ENCODE peak calls at places on chromosomes 11 and 22, in eight cellular contexts. One of them, this sample, is unnamed.

GRCh38 chr11:73285721-73286120 is 13.6 kb downstream of the P2RY6 start:
- DNase-seq in pancreas: no peak
- DNase-seq in tibial artery: peak; percentile 55
- DNase-seq in mammary epithelial cell: no peak
- DNase-seq in body of pancreas: no peak
- DNase-seq in WERI-Rb-1: no peak
- DNase-seq in colonic mucosa: no peak
- DNase-seq in MM.1S: no peak
- DNase-seq in this sample: no peak

GRCh38 chr11:28251263-28251662 is 143.1 kb downstream of the METTL15 start:
- DNase-seq in pancreas: no peak
- DNase-seq in tibial artery: no peak
- DNase-seq in mammary epithelial cell: no peak
- DNase-seq in body of pancreas: no peak
- DNase-seq in WERI-Rb-1: no peak
- DNase-seq in colonic mucosa: no peak
- DNase-seq in MM.1S: no peak
- DNase-seq in this sample: no peak

GRCh38 chr11:1919428-1920127 is at the start of gene TNNT3:
- DNase-seq in pancreas: peak; percentile 73
- DNase-seq in tibial artery: peak; percentile 65
- DNase-seq in mammary epithelial cell: no peak
- DNase-seq in body of pancreas: no peak
- DNase-seq in WERI-Rb-1: no peak
- DNase-seq in colonic mucosa: no peak
- DNase-seq in MM.1S: no peak
- DNase-seq in this sample: no peak

GRCh38 chr11:75524576-75525432 is 937 bp downstream of the GDPD5 start:
- DNase-seq in pancreas: peak; percentile 86
- DNase-seq in tibial artery: no peak
- DNase-seq in mammary epithelial cell: no peak
- DNase-seq in body of pancreas: peak; percentile 28
- DNase-seq in WERI-Rb-1: peak; percentile 57
- DNase-seq in colonic mucosa: no peak
- DNase-seq in MM.1S: no peak
- DNase-seq in this sample: peak; percentile 79

GRCh38 chr22:39926175-39927152 is 25.6 kb downstream of the GRAP2 start:
- DNase-seq in pancreas: no peak
- DNase-seq in tibial artery: no peak
- DNase-seq in mammary epithelial cell: no peak
- DNase-seq in body of pancreas: no peak
- DNase-seq in WERI-Rb-1: no peak
- DNase-seq in colonic mucosa: peak; percentile 62
- DNase-seq in MM.1S: no peak
- DNase-seq in this sample: no peak

GRCh38 chr11:66976048-66976467 is 954 bp downstream of the C11orf86 start:
- DNase-seq in pancreas: no peak
- DNase-seq in tibial artery: no peak
- DNase-seq in mammary epithelial cell: no peak
- DNase-seq in body of pancreas: no peak
- DNase-seq in WERI-Rb-1: peak; percentile 63
- DNase-seq in colonic mucosa: no peak
- DNase-seq in MM.1S: no peak
- DNase-seq in this sample: no peak

GRCh38 chr11:119099707-119100106 is 1.9 kb downstream of the DPAGT1 start:
- DNase-seq in pancreas: peak; percentile 6
- DNase-seq in tibial artery: no peak
- DNase-seq in mammary epithelial cell: no peak
- DNase-seq in body of pancreas: no peak
- DNase-seq in WERI-Rb-1: no peak
- DNase-seq in colonic mucosa: no peak
- DNase-seq in MM.1S: no peak
- DNase-seq in this sample: no peak

GRCh38 chr11:9330387-9331384 is 16.3 kb upstream of the TMEM41B start:
- DNase-seq in pancreas: no peak
- DNase-seq in tibial artery: no peak
- DNase-seq in mammary epithelial cell: peak; percentile 71
- DNase-seq in body of pancreas: no peak
- DNase-seq in WERI-Rb-1: no peak
- DNase-seq in colonic mucosa: no peak
- DNase-seq in MM.1S: no peak
- DNase-seq in this sample: no peak

GRCh38 chr11:65041206-65042035 is at the start of gene SAC3D1:
- DNase-seq in pancreas: peak; percentile 90
- DNase-seq in tibial artery: no peak
- DNase-seq in mammary epithelial cell: no peak
- DNase-seq in body of pancreas: peak; percentile 75
- DNase-seq in WERI-Rb-1: peak; percentile 70
- DNase-seq in colonic mucosa: no peak
- DNase-seq in MM.1S: peak; percentile 69
- DNase-seq in this sample: peak; percentile 74

DNA sequence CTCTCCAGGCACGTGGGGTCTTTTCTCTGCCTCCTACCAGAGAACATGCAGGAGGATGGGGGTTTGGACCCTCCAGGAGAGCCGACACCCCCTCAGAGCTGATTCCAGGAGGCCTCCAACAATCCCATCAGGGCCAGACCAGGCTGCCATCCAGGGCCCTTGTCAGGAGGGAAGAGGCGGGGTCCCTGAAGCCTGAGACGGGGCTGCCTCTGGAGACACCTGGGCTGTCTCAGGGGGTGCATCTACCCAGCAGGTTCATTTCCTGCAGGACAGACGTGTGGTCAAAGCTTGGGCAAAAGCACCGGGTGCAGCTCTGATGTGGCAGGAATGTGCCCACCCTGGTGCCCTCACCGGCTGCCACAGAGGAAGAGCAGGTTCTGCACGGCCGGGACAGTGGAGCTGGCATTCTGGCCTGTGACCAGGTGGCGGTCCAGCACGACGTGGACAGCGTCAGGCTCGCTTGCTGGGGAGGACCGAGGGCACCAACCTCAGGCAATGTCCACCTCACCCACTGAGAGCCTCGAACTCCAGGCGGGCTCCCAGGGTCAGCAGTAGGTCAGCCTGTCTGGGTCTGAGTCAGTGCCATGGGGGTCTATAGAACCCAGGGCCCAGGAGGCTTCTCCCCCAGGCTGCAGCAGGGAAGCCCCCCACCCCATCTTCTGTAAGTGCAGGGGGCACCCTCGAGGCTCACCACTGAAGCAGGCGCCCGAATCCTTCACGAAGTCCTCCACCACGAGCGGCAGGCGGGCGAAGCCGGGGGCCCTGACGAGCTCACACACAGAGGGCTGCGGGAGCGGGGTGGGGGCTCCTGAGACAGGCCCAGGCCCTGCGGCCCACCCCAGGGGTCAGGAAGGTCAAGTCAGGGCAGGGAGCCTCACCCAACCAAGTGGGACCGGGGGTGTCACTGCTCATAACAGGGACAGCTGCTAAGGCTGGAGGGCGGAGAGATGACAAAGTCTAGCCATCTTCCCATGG is 6.4 kb downstream of the GATD1 start:
- DNase-seq in pancreas: peak; percentile 82
- DNase-seq in tibial artery: no peak
- DNase-seq in mammary epithelial cell: no peak
- DNase-seq in body of pancreas: no peak
- DNase-seq in WERI-Rb-1: no peak
- DNase-seq in colonic mucosa: no peak
- DNase-seq in MM.1S: peak; percentile 2
- DNase-seq in this sample: no peak
- H3K36me3 ChIP-seq in pancreas: peaks cover 26% of the 10 kb centered on the region
- H3K36me3 ChIP-seq in tibial artery: peaks cover 6% of the 10 kb centered on the region
- H3K36me3 ChIP-seq in mammary epithelial cell: peaks cover 20% of the 10 kb centered on the region
- H3K36me3 ChIP-seq in body of pancreas: no peaks in the 10 kb centered on the region
- H3K36me3 ChIP-seq in WERI-Rb-1: peaks cover 75% of the 10 kb centered on the region
- H3K36me3 ChIP-seq in colonic mucosa: peaks cover 3% of the 10 kb centered on the region
- H3K36me3 ChIP-seq in MM.1S: peaks cover 9% of the 10 kb centered on the region
- H3K36me3 ChIP-seq in this sample: peaks cover 69% of the 10 kb centered on the region

DNA sequence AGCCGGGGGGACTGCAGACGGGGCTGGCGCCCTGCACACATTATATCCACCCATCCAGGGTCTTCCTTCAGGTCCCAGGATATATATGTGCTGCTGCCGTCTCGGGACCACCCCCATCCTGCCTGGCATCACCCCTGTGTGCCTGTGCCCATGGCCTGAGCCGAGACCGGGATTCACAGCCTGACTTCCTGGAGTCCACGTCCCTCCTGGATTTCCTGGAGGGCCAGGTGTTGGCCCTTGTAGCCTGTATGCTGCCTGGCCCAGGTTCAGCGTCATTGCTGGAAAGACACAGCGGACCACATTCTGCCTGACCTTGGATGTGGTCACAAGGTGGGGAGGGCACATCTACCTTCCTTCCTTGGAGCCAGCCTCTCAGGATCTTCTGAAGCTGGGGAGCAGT is 551.1 kb downstream of the BRD1 start:
- DNase-seq in pancreas: no peak
- DNase-seq in tibial artery: no peak
- DNase-seq in mammary epithelial cell: no peak
- DNase-seq in body of pancreas: no peak
- DNase-seq in WERI-Rb-1: no peak
- DNase-seq in colonic mucosa: no peak
- DNase-seq in MM.1S: no peak
- DNase-seq in this sample: no peak
- H3K9me3 ChIP-seq in pancreas: no peaks in the 10 kb centered on the region
- H3K9me3 ChIP-seq in tibial artery: no peaks in the 10 kb centered on the region
- H3K9me3 ChIP-seq in mammary epithelial cell: peaks cover 33% of the 10 kb centered on the region
- H3K9me3 ChIP-seq in body of pancreas: no peaks in the 10 kb centered on the region
- H3K9me3 ChIP-seq in WERI-Rb-1: peaks cover 3% of the 10 kb centered on the region
- H3K9me3 ChIP-seq in colonic mucosa: no peaks in the 10 kb centered on the region
- H3K9me3 ChIP-seq in MM.1S: no peaks in the 10 kb centered on the region
- H3K9me3 ChIP-seq in this sample: no peaks in the 10 kb centered on the region

DNA sequence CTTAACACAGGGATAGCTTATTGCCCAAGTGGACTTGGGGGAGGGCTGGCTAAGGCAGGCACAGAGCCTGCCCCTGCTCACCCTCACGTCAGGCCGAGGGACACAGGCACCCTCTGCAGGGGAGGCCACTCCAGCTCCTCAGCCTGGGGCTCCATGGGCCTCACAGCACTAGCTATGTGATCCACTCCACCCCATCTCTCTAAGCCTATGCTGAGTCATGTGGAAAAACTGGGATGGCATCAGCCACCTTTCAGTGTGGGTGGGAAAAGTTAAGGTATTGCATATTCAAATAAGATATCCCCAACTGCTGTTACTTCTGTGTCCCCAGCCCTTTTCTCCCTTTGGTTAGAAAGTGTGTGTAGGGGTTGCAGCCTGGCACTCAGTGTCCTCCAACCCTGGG is 22.3 kb downstream of the RANGAP1 start:
- DNase-seq in pancreas: no peak
- DNase-seq in tibial artery: no peak
- DNase-seq in mammary epithelial cell: no peak
- DNase-seq in body of pancreas: no peak
- DNase-seq in WERI-Rb-1: no peak
- DNase-seq in colonic mucosa: no peak
- DNase-seq in MM.1S: no peak
- DNase-seq in this sample: no peak
- H3K36me3 ChIP-seq in pancreas: peaks cover 54% of the 10 kb centered on the region
- H3K36me3 ChIP-seq in tibial artery: peaks cover 70% of the 10 kb centered on the region
- H3K36me3 ChIP-seq in mammary epithelial cell: peaks cover 60% of the 10 kb centered on the region
- H3K36me3 ChIP-seq in body of pancreas: peaks cover 22% of the 10 kb centered on the region
- H3K36me3 ChIP-seq in WERI-Rb-1: peaks cover 94% of the 10 kb centered on the region
- H3K36me3 ChIP-seq in colonic mucosa: peaks cover 12% of the 10 kb centered on the region
- H3K36me3 ChIP-seq in MM.1S: peaks cover 20% of the 10 kb centered on the region
- H3K36me3 ChIP-seq in this sample: peaks cover 96% of the 10 kb centered on the region

GRCh38 chr22:48426466-48427380 is 1401.0 kb downstream of the BRD1 start:
- DNase-seq in pancreas: no peak
- DNase-seq in tibial artery: peak; percentile 59
- DNase-seq in mammary epithelial cell: no peak
- DNase-seq in body of pancreas: no peak
- DNase-seq in WERI-Rb-1: no peak
- DNase-seq in colonic mucosa: no peak
- DNase-seq in MM.1S: no peak
- DNase-seq in this sample: no peak
- H3K9me3 ChIP-seq in pancreas: no peaks in the 10 kb centered on the region
- H3K9me3 ChIP-seq in tibial artery: no peaks in the 10 kb centered on the region
- H3K9me3 ChIP-seq in mammary epithelial cell: peaks cover 64% of the 10 kb centered on the region
- H3K9me3 ChIP-seq in body of pancreas: no peaks in the 10 kb centered on the region
- H3K9me3 ChIP-seq in WERI-Rb-1: no peaks in the 10 kb centered on the region
- H3K9me3 ChIP-seq in colonic mucosa: no peaks in the 10 kb centered on the region
- H3K9me3 ChIP-seq in MM.1S: no peaks in the 10 kb centered on the region
- H3K9me3 ChIP-seq in this sample: no peaks in the 10 kb centered on the region

GRCh38 chr11:69078508-69078907 is 29.8 kb downstream of the TPCN2 start:
- DNase-seq in pancreas: no peak
- DNase-seq in tibial artery: no peak
- DNase-seq in mammary epithelial cell: no peak
- DNase-seq in body of pancreas: no peak
- DNase-seq in WERI-Rb-1: no peak
- DNase-seq in colonic mucosa: no peak
- DNase-seq in MM.1S: no peak
- DNase-seq in this sample: no peak

GRCh38 chr11:69078930-69079607 is 30.3 kb downstream of the TPCN2 start:
- DNase-seq in pancreas: no peak
- DNase-seq in tibial artery: no peak
- DNase-seq in mammary epithelial cell: no peak
- DNase-seq in body of pancreas: no peak
- DNase-seq in WERI-Rb-1: no peak
- DNase-seq in colonic mucosa: no peak
- DNase-seq in MM.1S: no peak
- DNase-seq in this sample: no peak

GRCh38 chr11:69081180-69081579 is 32.4 kb downstream of the TPCN2 start:
- DNase-seq in pancreas: peak; percentile 72
- DNase-seq in tibial artery: no peak
- DNase-seq in mammary epithelial cell: no peak
- DNase-seq in body of pancreas: no peak
- DNase-seq in WERI-Rb-1: no peak
- DNase-seq in colonic mucosa: no peak
- DNase-seq in MM.1S: no peak
- DNase-seq in this sample: no peak

GRCh38 chr11:69080361-69080973 is 31.7 kb downstream of the TPCN2 start:
- DNase-seq in pancreas: peak; percentile 49
- DNase-seq in tibial artery: no peak
- DNase-seq in mammary epithelial cell: peak; percentile 85
- DNase-seq in body of pancreas: no peak
- DNase-seq in WERI-Rb-1: no peak
- DNase-seq in colonic mucosa: no peak
- DNase-seq in MM.1S: no peak
- DNase-seq in this sample: no peak

DNA sequence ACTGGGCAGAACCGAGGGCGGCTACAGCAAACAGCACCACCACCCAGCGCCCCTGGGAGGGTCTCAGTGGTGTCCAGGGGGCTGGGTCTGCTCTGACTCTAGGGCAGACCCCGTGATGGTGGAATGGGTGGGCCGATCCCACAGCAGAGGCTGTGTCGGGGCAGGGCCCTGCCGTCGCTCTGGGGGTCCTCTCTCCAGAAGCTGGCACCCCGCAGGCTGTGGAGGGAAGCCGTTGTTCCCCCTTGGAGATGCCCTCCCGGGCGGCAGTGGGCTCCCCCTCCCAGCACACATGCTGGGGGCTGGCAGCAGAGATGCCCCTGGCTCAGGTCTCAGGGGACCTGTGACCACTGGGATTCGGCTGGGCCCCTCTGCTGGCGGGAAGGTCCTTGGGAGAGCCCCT is 31.2 kb downstream of the TPCN2 start:
- DNase-seq in pancreas: peak; percentile 53
- DNase-seq in tibial artery: no peak
- DNase-seq in mammary epithelial cell: no peak
- DNase-seq in body of pancreas: no peak
- DNase-seq in WERI-Rb-1: no peak
- DNase-seq in colonic mucosa: no peak
- DNase-seq in MM.1S: no peak
- DNase-seq in this sample: no peak
- H3K36me3 ChIP-seq in pancreas: peaks cover 16% of the 10 kb centered on the region
- H3K36me3 ChIP-seq in tibial artery: peaks cover 18% of the 10 kb centered on the region
- H3K36me3 ChIP-seq in mammary epithelial cell: peaks cover 5% of the 10 kb centered on the region
- H3K36me3 ChIP-seq in body of pancreas: no peaks in the 10 kb centered on the region
- H3K36me3 ChIP-seq in WERI-Rb-1: no peaks in the 10 kb centered on the region
- H3K36me3 ChIP-seq in colonic mucosa: no peaks in the 10 kb centered on the region
- H3K36me3 ChIP-seq in MM.1S: no peaks in the 10 kb centered on the region
- H3K36me3 ChIP-seq in this sample: no peaks in the 10 kb centered on the region

This sample was measured in HAP-1.